ENCODE peak calls at places on chromosomes 11 and 22, in eight cellular contexts. C, A, L, O, F, V, R and S are unnamed samples.

GRCh38 chr11:47916361-47916841 is 64.0 kb upstream of the PTPRJ start:
- DNase-seq in A (peak), V (no peak), L (no peak), F (peak), O (no peak), R (no peak), C (peak), S (peak)

GRCh38 chr11:1230456-1231395 is 7.9 kb downstream of the MUC5B start:
- DNase-seq in C (no peak), L (no peak), O (no peak), V (no peak), A (peak), R (no peak), F (peak), S (no peak)

GRCh38 chr11:69521461-69521860 is 40.0 kb downstream of the LINC01488 start:
- DNase-seq in V (no peak), C (no peak), A (no peak), F (no peak), L (no peak), O (no peak), R (no peak), S (no peak)

GRCh38 chr11:111905391-111905790 is 6.2 kb downstream of the CRYAB start:
- DNase-seq in C (no peak), L (no peak), F (no peak), V (no peak), O (peak), A (no peak), R (no peak), S (no peak)

GRCh38 chr22:31363885-31364284 is 17.7 kb upstream of the PATZ1 start:
- DNase-seq in V (no peak), L (no peak), A (no peak), C (no peak), O (no peak), F (no peak), R (no peak), S (no peak)

GRCh38 chr11:78809931-78810481 is 235.3 kb upstream of the NARS2 start:
- DNase-seq in O (peak), A (no peak), L (no peak), C (no peak), R (peak), F (no peak), V (no peak), S (peak)

GRCh38 chr11:134818531-134818930 is 406.5 kb upstream of the B3GAT1 start:
- DNase-seq in R (no peak), L (peak), F (no peak), A (no peak), O (no peak), V (peak), C (no peak), S (no peak)

GRCh38 chr11:62588966-62589637 is 2.2 kb downstream of the TUT1 start:
- DNase-seq in L (no peak), O (no peak), C (peak), V (no peak), R (peak), A (no peak), F (peak), S (peak)

GRCh38 chr11:71169328-71169727 is 83.0 kb downstream of the SHANK2 start:
- DNase-seq in O (no peak), C (no peak), A (no peak), V (no peak), L (no peak), R (no peak), F (no peak), S (no peak)

GRCh38 chr11:77093987-77094840 is 8.4 kb upstream of the OMP start:
- DNase-seq in V (no peak), F (peak), R (peak), A (no peak), C (no peak), O (no peak), L (no peak), S (peak)

GRCh38 chr22:47337161-47337621 is 574.7 kb downstream of the TBC1D22A start:
- DNase-seq in A (no peak), F (peak), C (peak), O (peak), L (peak), V (no peak), R (peak), S (peak)

GRCh38 chr11:67581469-67581868 is 2.1 kb upstream of the GSTP1 start:
- DNase-seq in L (peak), V (peak), R (no peak), A (no peak), F (no peak), O (no peak), C (no peak), S (no peak)

GRCh38 chr11:12232819-12233601 is 122.6 kb downstream of the MICAL2 start:
- DNase-seq in A (no peak), R (peak), C (peak), O (peak), F (no peak), L (peak), V (no peak), S (peak)
- H3K4me3 ChIP-seq in A (no peak), R (no peak), C (no peak), O (no peak), F (no peak), L (no peak), V (no peak), S (no peak)

GRCh38 chr22:35330258-35330861 is 30.7 kb downstream of the TOM1 start:
- DNase-seq in F (peak), A (peak), C (peak), R (peak), O (peak), L (peak), V (peak), S (peak)

GRCh38 chr22:35328472-35328885 is 28.8 kb downstream of the TOM1 start:
- DNase-seq in O (no peak), C (no peak), R (no peak), A (no peak), L (no peak), F (no peak), V (peak), S (no peak)

GRCh38 chr22:35326854-35327562 is 27.3 kb downstream of the TOM1 start:
- DNase-seq in A (no peak), C (no peak), L (no peak), V (no peak), O (no peak), F (no peak), R (no peak), S (no peak)

GRCh38 chr22:35327690-35328471 is 28.2 kb downstream of the TOM1 start:
- DNase-seq in L (no peak), R (no peak), A (no peak), C (no peak), V (no peak), F (no peak), O (no peak), S (no peak)

GRCh38 chr22:35329114-35329847 is 29.6 kb downstream of the TOM1 start:
- DNase-seq in L (no peak), A (no peak), O (no peak), C (no peak), F (no peak), V (no peak), R (no peak), S (no peak)
- TF ChIP-seq CTCF in L (no peak), A (no peak), O (no peak), C (no peak), F (no peak), V (no peak), R (no peak), S (no peak)

GRCh38 chr11:43830928-43831440 is 49.6 kb upstream of the ALKBH3 start:
- DNase-seq in F (no peak), C (peak), O (peak), V (no peak), R (peak), A (no peak), L (peak), S (peak)
- H3K4me3 ChIP-seq in F (no peak), C (peak), O (no peak), V (no peak), R (no peak), A (no peak), L (no peak), S (no peak)

DNA sequence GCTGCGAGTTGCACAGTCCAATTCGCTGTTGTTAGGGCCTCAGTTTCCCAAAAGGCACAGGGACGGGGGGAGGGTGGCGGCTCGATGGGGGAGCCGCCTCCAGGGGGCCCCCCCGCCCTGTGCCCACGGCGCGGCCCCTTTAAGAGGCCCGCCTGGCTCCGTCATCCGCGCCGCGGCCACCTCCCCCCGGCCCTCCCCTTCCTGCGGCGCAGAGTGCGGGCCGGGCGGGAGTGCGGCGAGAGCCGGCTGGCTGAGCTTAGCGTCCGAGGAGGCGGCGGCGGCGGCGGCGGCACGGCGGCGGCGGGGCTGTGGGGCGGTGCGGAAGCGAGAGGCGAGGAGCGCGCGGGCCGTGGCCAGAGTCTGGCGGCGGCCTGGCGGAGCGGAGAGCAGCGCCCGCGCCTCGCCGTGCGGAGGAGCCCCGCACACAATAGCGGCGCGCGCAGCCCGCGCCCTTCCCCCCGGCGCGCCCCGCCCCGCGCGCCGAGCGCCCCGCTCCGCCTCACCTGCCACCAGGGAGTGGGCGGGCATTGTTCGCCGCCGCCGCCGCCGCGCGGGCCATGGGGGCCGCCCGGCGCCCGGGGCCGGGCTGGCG is at the start of gene BCR:
- DNase-seq in L (peak), C (peak), R (peak), A (peak), F (peak), O (peak), V (peak), S (peak)
- TF ChIP-seq CTCF in L (no peak), C (no peak), R (no peak), A (no peak), F (no peak), O (no peak), V (no peak), S (no peak)

GRCh38 chr11:57792870-57793269 is 31.3 kb downstream of the CTNND1 start:
- DNase-seq in C (no peak), F (no peak), O (no peak), L (peak), V (no peak), R (no peak), A (no peak), S (no peak)
- H3K4me3 ChIP-seq in C (no peak), F (no peak), O (no peak), L (no peak), V (no peak), R (no peak), A (peak), S (no peak)

GRCh38 chr11:130427581-130428211 is 713 bp downstream of the ADAMTS8 start:
- DNase-seq in V (no peak), A (no peak), O (no peak), L (no peak), C (no peak), F (no peak), R (no peak), S (no peak)
- TF ChIP-seq CTCF in V (no peak), A (no peak), O (peak), L (no peak), C (no peak), F (no peak), R (peak), S (peak)

DNA sequence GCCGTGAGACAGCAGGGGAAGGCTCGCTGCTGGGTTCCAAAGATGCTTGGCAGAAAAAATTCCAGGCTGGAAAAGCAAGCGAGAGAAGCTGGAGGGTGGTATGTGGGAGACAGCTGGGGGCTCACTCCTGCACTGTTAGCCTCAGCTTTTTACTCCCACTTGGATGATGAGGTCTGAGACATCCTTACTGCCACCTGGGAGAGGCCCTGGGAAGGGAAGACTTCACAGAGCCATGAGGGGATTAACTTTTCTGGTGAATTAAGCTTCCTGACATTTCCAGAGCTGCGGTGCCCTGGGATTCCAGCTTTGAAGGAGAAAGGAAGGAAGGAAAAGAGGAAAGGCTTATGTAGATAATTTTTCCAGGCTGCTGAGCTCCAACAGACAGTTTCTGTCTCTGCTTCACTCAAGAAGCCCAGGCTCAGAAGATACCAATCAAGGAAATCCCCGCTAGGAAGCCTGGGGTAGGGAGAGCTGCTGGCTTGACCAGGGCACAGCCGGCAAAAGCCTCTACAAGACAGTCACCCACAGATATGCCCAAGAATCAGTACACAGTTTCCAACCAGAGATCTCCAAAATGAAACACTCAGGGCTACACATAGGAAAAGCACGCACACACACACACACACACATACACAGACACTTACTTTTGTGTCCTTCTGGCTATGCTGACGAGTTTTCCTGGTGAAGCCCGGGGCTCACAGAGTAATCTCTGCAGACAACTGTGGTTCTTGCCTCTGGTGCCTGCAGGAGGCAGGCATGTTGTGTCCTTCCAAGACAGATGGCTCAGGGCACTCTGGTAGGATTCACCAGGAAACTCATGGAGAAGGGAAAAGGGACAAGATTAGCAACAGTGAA is 907 bp downstream of the MCHR1 start:
- DNase-seq in V (no peak), A (no peak), R (peak), O (peak), C (peak), F (no peak), L (no peak), S (peak)
- H3K4me3 ChIP-seq in V (no peak), A (peak), R (no peak), O (no peak), C (peak), F (peak), L (no peak), S (no peak)

DNA sequence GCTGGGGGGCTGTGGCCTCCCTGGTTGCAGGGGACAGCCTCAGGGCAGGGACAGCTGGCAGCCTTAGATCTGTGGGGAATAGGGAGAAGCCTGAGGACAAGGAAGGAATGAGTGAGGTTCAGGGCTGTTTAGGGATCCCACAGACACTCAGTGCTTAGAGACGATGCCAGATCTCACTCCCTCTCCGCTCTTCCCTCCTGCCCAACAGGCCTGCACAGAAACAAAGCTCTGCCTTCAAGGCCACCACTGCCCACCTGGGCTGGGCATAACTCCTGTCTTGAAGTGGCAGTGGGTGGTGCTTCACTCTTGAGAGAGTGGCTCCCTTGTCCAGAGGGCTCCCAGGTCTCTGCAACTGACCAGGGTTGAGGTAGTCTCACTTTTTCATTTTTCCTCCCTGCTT is 13.1 kb upstream of the CENATAC start:
- DNase-seq in O (no peak), R (no peak), A (no peak), L (no peak), C (no peak), F (no peak), V (no peak), S (no peak)
- TF ChIP-seq CTCF in O (no peak), R (no peak), A (no peak), L (no peak), C (no peak), F (no peak), V (no peak), S (no peak)

DNA sequence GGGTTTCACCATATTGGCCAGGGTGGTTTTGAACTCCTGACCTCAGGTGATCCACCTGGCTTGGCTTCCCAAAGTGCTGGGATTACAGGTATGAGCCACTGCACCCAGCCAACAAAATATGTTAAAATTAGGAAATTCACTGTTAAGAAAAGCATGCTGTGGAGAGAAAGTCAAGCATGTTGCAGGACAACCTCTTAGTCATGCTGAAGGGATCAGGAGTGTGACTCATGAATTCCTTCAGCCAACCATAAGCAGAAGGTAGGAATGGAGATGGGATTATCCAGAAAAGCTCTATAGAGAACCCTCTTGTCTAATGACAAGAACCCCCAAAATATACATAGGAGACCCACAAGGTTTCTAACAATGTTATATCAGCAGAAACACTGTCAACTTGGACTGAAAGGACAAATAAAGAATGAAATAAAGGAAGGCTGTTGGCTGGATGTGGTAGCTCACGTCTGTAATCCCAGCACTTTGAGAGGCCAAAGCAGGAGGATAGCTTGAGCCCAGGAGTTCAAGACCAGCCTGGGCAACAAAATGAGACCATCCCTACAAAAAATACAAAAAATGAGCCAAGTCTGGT is 16.0 kb downstream of the MRTFA start:
- DNase-seq in R (peak), L (peak), O (peak), C (peak), A (no peak), F (no peak), V (no peak), S (no peak)
- H3K4me3 ChIP-seq in R (no peak), L (no peak), O (no peak), C (no peak), A (no peak), F (no peak), V (no peak), S (no peak)

DNA sequence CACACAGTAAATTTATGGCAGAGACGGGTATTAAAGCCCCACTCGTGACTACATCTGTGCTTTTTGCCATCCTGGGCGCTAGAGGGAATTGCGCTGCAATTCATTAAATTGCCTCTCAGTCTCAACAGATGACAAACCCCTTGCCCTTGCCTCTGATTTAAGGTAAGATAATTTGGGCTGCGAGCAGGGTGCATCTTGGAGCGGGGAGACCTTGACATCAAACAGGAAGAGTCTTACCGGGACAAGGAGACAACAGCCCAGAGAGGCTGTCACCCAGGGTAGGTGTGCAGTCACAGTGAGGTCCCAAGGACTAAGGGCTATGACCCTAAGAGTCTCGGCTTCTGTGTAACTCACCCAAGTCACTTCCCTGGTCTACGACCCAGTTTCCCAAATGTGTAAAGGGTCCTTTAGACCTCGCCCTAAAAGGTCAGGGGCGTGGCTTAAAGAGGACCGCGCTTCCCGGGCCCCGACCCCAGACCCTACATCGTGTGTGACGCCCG is 427 bp upstream of the TOM1 start:
- DNase-seq in L (peak), F (no peak), V (no peak), C (peak), O (no peak), R (peak), A (no peak), S (no peak)
- TF ChIP-seq CTCF in L (peak), F (no peak), V (no peak), C (no peak), O (no peak), R (no peak), A (no peak), S (no peak)